ENCODE peak calls at places on chromosomes 2 and 18, in four cellular contexts. H is A549; T is Panc1; O is stimulated activated CD4-positive, alpha-beta T cell treated with anti-CD3 and anti-CD28 coated beads, Interleukin-1b, Interleukin-23, amount 100 ng/mL, for 1 hour. J is an unnamed sample.

GRCh38 chr18:3970929-3971328 is 484.2 kb downstream of the DLGAP1 start:
- DNase-seq in H (no peak), T (no peak), O (no peak), J (peak)

GRCh38 chr2:38439807-38440300 is 62.8 kb upstream of the ATL2 start:
- DNase-seq in H (no peak), T (no peak), O (no peak), J (no peak)

GRCh38 chr2:241891315-241891987 is 21.9 kb downstream of the RTP5 start:
- DNase-seq in H (no peak), T (no peak), O (no peak), J (no peak)

GRCh38 chr18:12041561-12041960 is 52.1 kb upstream of the ANKRD62 start:
- DNase-seq in H (no peak), T (no peak), O (no peak), J (no peak)

GRCh38 chr2:205704101-205704741 is 21.9 kb downstream of the NRP2 start:
- DNase-seq in H (no peak), T (no peak), O (no peak), J (no peak)

GRCh38 chr2:195445639-195446038 is 211.4 kb upstream of the SLC39A10 start:
- DNase-seq in H (no peak), T (no peak), O (no peak), J (no peak)

GRCh38 chr2:158034198-158034831 is 67.4 kb upstream of the UPP2 start:
- DNase-seq in H (peak), T (peak), O (no peak), J (peak)

GRCh38 chr2:238700122-238700457 is 147.8 kb upstream of the TWIST2 start:
- DNase-seq in H (no peak), T (no peak), O (no peak), J (peak)

GRCh38 chr2:26352892-26353291 is 6.3 kb upstream of the ADGRF3 start:
- DNase-seq in H (no peak), T (no peak), O (no peak), J (no peak)

GRCh38 chr2:30963184-30963583 is 155.9 kb upstream of the CAPN13 start:
- DNase-seq in H (no peak), T (no peak), O (no peak), J (no peak)

GRCh38 chr2:127552336-127552735 is 16.9 kb downstream of the MYO7B start:
- DNase-seq in H (no peak), T (no peak), O (no peak), J (no peak)

GRCh38 chr18:48918156-48918555 is 32.6 kb downstream of the SMAD7 start:
- DNase-seq in H (no peak), T (no peak), O (no peak), J (no peak)

GRCh38 chr2:169225233-169225750 is 137.0 kb downstream of the LRP2 start:
- DNase-seq in H (no peak), T (no peak), O (no peak), J (no peak)

GRCh38 chr18:47729356-47729755 is 201.1 kb downstream of the SMAD2 start:
- DNase-seq in H (no peak), T (no peak), O (no peak), J (no peak)

GRCh38 chr18:25310045-25310444 is 41.9 kb downstream of the ZNF521 start:
- DNase-seq in H (no peak), T (no peak), O (no peak), J (no peak)

GRCh38 chr18:13471495-13471845 is 252.9 kb downstream of the LDLRAD4 start:
- DNase-seq in H (no peak), T (no peak), O (no peak), J (no peak)

GRCh38 chr2:47277187-47277586 is 122.1 kb upstream of the STPG4 start:
- DNase-seq in H (no peak), T (no peak), O (no peak), J (no peak)

GRCh38 chr2:30450025-30450424 is 3.0 kb downstream of the LCLAT1 start:
- DNase-seq in H (no peak), T (no peak), O (no peak), J (no peak)

GRCh38 chr2:20052872-20053281 is 1.4 kb upstream of the LAPTM4A start:
- DNase-seq in H (peak), T (no peak), O (no peak), J (peak)

GRCh38 chr2:191582355-191582754 is 95.6 kb upstream of the NABP1 start:
- DNase-seq in H (peak), T (no peak), O (no peak), J (peak)

GRCh38 chr2:241157841-241158545 is 7.7 kb downstream of the PPP1R7 start:
- DNase-seq in H (no peak), T (no peak), O (no peak), J (no peak)

GRCh38 chr2:31414601-31415241 is at the start of gene XDH:
- DNase-seq in H (no peak), T (no peak), O (no peak), J (no peak)

GRCh38 chr2:192559541-192560126 is 364.9 kb upstream of the TMEFF2 start:
- DNase-seq in H (no peak), T (no peak), O (no peak), J (peak)